ENCODE peak calls at places on chromosome 7, in ten cellular contexts. One of them, this sample, is unnamed. For H3K27me3, the result is how much of the 10 kb centered on the place peaks cover.

GRCh38 chr7:21371371-21371770 is 56.5 kb upstream of the SP4 start:
- DNase-seq in astrocyte: no peak
- DNase-seq in K562: no peak
- DNase-seq in endodermal cell: no peak
- DNase-seq in MM.1S: peak
- DNase-seq in AG04450: no peak
- DNase-seq in adipocyte: peak
- DNase-seq in HL-60: no peak
- DNase-seq in sigmoid colon: no peak
- DNase-seq in fibroblast of lung: no peak
- DNase-seq in this sample: no peak

GRCh38 chr7:628041-628763 is 98.3 kb upstream of the DNAAF5 start:
- DNase-seq in K562: no peak
- DNase-seq in MM.1S: no peak
- DNase-seq in fibroblast of lung: no peak
- DNase-seq in astrocyte: no peak
- DNase-seq in adipocyte: no peak
- DNase-seq in endodermal cell: no peak
- DNase-seq in AG04450: no peak
- DNase-seq in sigmoid colon: no peak
- DNase-seq in HL-60: no peak
- DNase-seq in this sample: no peak

GRCh38 chr7:100430450-100431285 is 1.0 kb downstream of the MEPCE start:
- DNase-seq in endodermal cell: peak
- DNase-seq in MM.1S: no peak
- DNase-seq in adipocyte: peak
- DNase-seq in K562: peak
- DNase-seq in AG04450: no peak
- DNase-seq in sigmoid colon: peak
- DNase-seq in astrocyte: no peak
- DNase-seq in fibroblast of lung: peak
- DNase-seq in HL-60: no peak
- DNase-seq in this sample: peak

GRCh38 chr7:2936301-2936700 is 92.2 kb upstream of the GNA12 start:
- DNase-seq in adipocyte: no peak
- DNase-seq in MM.1S: no peak
- DNase-seq in endodermal cell: no peak
- DNase-seq in sigmoid colon: peak
- DNase-seq in AG04450: no peak
- DNase-seq in K562: no peak
- DNase-seq in HL-60: no peak
- DNase-seq in fibroblast of lung: no peak
- DNase-seq in astrocyte: no peak
- DNase-seq in this sample: no peak

GRCh38 chr7:4634166-4634565 is 47.9 kb upstream of the FOXK1 start:
- DNase-seq in K562: no peak
- DNase-seq in fibroblast of lung: peak
- DNase-seq in AG04450: no peak
- DNase-seq in endodermal cell: no peak
- DNase-seq in astrocyte: peak
- DNase-seq in adipocyte: peak
- DNase-seq in HL-60: no peak
- DNase-seq in sigmoid colon: no peak
- DNase-seq in MM.1S: no peak
- DNase-seq in this sample: peak

GRCh38 chr7:41027428-41028115 is 675.3 kb downstream of the INHBA start:
- DNase-seq in astrocyte: peak
- DNase-seq in endodermal cell: no peak
- DNase-seq in fibroblast of lung: peak
- DNase-seq in MM.1S: no peak
- DNase-seq in AG04450: peak
- DNase-seq in HL-60: no peak
- DNase-seq in sigmoid colon: no peak
- DNase-seq in K562: no peak
- DNase-seq in adipocyte: peak
- DNase-seq in this sample: peak

GRCh38 chr7:80999180-80999579 is 80.3 kb upstream of the SEMA3C start:
- DNase-seq in AG04450: no peak
- DNase-seq in K562: no peak
- DNase-seq in MM.1S: no peak
- DNase-seq in HL-60: no peak
- DNase-seq in adipocyte: no peak
- DNase-seq in endodermal cell: no peak
- DNase-seq in astrocyte: no peak
- DNase-seq in fibroblast of lung: no peak
- DNase-seq in sigmoid colon: no peak
- DNase-seq in this sample: no peak

GRCh38 chr7:83807770-83808169 is 158.8 kb upstream of the SEMA3E start:
- DNase-seq in MM.1S: no peak
- DNase-seq in adipocyte: no peak
- DNase-seq in AG04450: no peak
- DNase-seq in HL-60: no peak
- DNase-seq in astrocyte: no peak
- DNase-seq in endodermal cell: no peak
- DNase-seq in K562: no peak
- DNase-seq in fibroblast of lung: peak
- DNase-seq in sigmoid colon: no peak
- DNase-seq in this sample: no peak

GRCh38 chr7:150379590-150380379 is 655 bp downstream of the ZNF775 start:
- DNase-seq in fibroblast of lung: no peak
- DNase-seq in K562: no peak
- DNase-seq in HL-60: no peak
- DNase-seq in adipocyte: peak
- DNase-seq in AG04450: no peak
- DNase-seq in sigmoid colon: peak
- DNase-seq in MM.1S: peak
- DNase-seq in endodermal cell: peak
- DNase-seq in astrocyte: no peak
- DNase-seq in this sample: peak

GRCh38 chr7:91182819-91183405 is 81.3 kb upstream of the FZD1 start:
- DNase-seq in sigmoid colon: no peak
- DNase-seq in AG04450: peak
- DNase-seq in MM.1S: no peak
- DNase-seq in endodermal cell: no peak
- DNase-seq in K562: no peak
- DNase-seq in fibroblast of lung: peak
- DNase-seq in astrocyte: peak
- DNase-seq in HL-60: no peak
- DNase-seq in adipocyte: peak
- DNase-seq in this sample: peak
- H3K27me3 ChIP-seq in sigmoid colon: under half
- H3K27me3 ChIP-seq in AG04450: under half
- H3K27me3 ChIP-seq in MM.1S: under half
- H3K27me3 ChIP-seq in endodermal cell: under half
- H3K27me3 ChIP-seq in K562: under half
- H3K27me3 ChIP-seq in fibroblast of lung: under half
- H3K27me3 ChIP-seq in astrocyte: under half
- H3K27me3 ChIP-seq in HL-60: under half
- H3K27me3 ChIP-seq in adipocyte: under half
- H3K27me3 ChIP-seq in this sample: under half

GRCh38 chr7:134330990-134331389 is 14.3 kb upstream of the SLC35B4 start:
- DNase-seq in AG04450: no peak
- DNase-seq in endodermal cell: no peak
- DNase-seq in HL-60: no peak
- DNase-seq in adipocyte: no peak
- DNase-seq in fibroblast of lung: no peak
- DNase-seq in MM.1S: no peak
- DNase-seq in K562: no peak
- DNase-seq in astrocyte: no peak
- DNase-seq in sigmoid colon: no peak
- DNase-seq in this sample: no peak

GRCh38 chr7:134331393-134331792 is 14.7 kb upstream of the SLC35B4 start:
- DNase-seq in adipocyte: no peak
- DNase-seq in sigmoid colon: no peak
- DNase-seq in AG04450: no peak
- DNase-seq in fibroblast of lung: no peak
- DNase-seq in K562: no peak
- DNase-seq in HL-60: no peak
- DNase-seq in MM.1S: no peak
- DNase-seq in endodermal cell: no peak
- DNase-seq in astrocyte: no peak
- DNase-seq in this sample: no peak

GRCh38 chr7:134327896-134328295 is 11.2 kb upstream of the SLC35B4 start:
- DNase-seq in HL-60: peak
- DNase-seq in sigmoid colon: no peak
- DNase-seq in endodermal cell: peak
- DNase-seq in astrocyte: peak
- DNase-seq in fibroblast of lung: peak
- DNase-seq in K562: peak
- DNase-seq in MM.1S: peak
- DNase-seq in adipocyte: peak
- DNase-seq in AG04450: no peak
- DNase-seq in this sample: peak

GRCh38 chr7:134328900-134329299 is 12.2 kb upstream of the SLC35B4 start:
- DNase-seq in endodermal cell: no peak
- DNase-seq in fibroblast of lung: no peak
- DNase-seq in HL-60: no peak
- DNase-seq in K562: no peak
- DNase-seq in sigmoid colon: no peak
- DNase-seq in adipocyte: no peak
- DNase-seq in AG04450: no peak
- DNase-seq in MM.1S: peak
- DNase-seq in astrocyte: no peak
- DNase-seq in this sample: no peak

DNA sequence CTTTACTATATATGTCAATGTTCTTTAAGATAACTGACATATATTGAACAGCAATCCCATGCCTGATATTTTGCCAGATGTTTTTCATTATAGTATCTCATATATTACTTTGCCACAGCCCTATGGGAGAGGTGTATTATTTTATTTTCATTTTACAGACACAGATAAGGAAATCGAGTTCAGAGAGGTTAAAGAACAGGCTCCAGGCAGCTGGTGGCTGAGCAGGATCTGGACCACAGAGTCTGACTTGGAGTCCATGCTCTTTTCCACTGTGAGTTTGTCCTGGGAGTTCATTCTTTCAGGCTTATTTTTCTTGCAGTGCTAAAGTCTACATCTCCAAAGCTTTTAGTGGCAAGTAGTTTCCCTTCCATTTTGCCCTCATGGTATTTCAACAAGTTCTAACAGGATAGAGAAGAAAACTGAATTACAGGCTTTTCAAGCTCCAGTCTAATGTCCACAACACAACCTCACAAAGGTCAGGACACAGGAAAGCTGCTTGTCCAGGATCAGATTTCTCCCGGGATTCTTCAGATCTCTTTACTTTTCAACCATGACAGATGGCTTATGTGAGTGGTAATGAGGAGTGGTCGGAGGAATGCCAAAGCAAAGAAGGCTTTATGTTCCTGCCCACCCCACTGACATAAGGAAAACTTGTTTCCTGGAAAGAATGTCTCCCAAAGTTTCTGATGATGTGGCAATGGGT is 13.0 kb upstream of the SLC35B4 start:
- DNase-seq in sigmoid colon: no peak
- DNase-seq in endodermal cell: no peak
- DNase-seq in astrocyte: no peak
- DNase-seq in AG04450: no peak
- DNase-seq in adipocyte: no peak
- DNase-seq in HL-60: no peak
- DNase-seq in fibroblast of lung: no peak
- DNase-seq in MM.1S: no peak
- DNase-seq in K562: no peak
- DNase-seq in this sample: no peak
- H3K27me3 ChIP-seq in sigmoid colon: under half
- H3K27me3 ChIP-seq in endodermal cell: under half
- H3K27me3 ChIP-seq in astrocyte: under half
- H3K27me3 ChIP-seq in AG04450: under half
- H3K27me3 ChIP-seq in adipocyte: under half
- H3K27me3 ChIP-seq in HL-60: under half
- H3K27me3 ChIP-seq in fibroblast of lung: under half
- H3K27me3 ChIP-seq in MM.1S: under half
- H3K27me3 ChIP-seq in K562: under half
- H3K27me3 ChIP-seq in this sample: under half

DNA sequence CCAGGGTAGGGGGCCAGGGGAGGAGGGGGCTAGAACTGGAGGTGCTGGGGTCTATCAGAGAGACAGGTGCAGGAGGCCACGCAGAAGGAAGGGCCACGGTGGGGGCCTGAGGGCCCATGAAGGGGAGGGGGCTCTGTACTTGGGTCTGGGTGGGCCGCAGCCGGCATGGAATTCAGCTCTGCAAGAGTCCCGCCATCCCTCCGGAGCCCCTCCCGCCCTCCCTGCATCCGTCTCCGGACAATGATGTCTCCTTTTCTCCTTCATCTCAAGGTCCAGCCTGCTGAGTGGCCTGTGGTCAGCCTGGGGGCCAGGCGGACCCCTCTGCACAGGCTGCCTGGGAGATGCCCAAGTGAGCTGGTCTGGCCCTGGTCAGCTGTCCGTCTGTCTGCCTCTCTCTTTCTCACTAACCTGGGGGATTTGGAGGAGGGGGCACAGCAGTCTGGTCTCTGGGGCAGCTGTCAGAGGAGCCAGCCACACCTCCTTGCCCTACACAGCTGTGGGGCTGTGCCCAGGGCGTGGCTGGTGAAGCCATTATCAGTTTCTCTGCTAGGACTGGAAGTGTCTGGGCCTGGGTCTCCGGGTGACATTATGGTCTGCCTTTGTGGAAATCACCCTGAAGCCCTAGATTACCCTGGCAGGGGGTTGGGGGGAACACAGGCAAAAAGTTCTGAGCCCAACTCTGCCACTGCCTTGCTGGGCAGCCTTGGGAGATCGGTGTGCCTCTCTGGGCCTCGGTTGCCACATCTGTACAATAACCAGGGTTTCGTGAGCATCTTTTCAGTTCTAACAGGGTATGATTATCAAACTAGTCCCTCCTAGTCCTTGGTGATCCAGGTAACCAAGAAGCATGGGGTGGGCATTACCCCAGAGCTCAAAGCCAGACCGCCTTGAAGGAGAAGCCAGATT is 19.0 kb upstream of the HSPB1 start:
- DNase-seq in HL-60: no peak
- DNase-seq in sigmoid colon: no peak
- DNase-seq in AG04450: no peak
- DNase-seq in adipocyte: no peak
- DNase-seq in fibroblast of lung: no peak
- DNase-seq in MM.1S: no peak
- DNase-seq in astrocyte: no peak
- DNase-seq in K562: no peak
- DNase-seq in endodermal cell: no peak
- DNase-seq in this sample: no peak
- H3K27me3 ChIP-seq in HL-60: under half
- H3K27me3 ChIP-seq in sigmoid colon: under half
- H3K27me3 ChIP-seq in AG04450: under half
- H3K27me3 ChIP-seq in adipocyte: under half
- H3K27me3 ChIP-seq in fibroblast of lung: under half
- H3K27me3 ChIP-seq in MM.1S: half or more
- H3K27me3 ChIP-seq in astrocyte: under half
- H3K27me3 ChIP-seq in K562: under half
- H3K27me3 ChIP-seq in endodermal cell: half or more
- H3K27me3 ChIP-seq in this sample: under half

DNA sequence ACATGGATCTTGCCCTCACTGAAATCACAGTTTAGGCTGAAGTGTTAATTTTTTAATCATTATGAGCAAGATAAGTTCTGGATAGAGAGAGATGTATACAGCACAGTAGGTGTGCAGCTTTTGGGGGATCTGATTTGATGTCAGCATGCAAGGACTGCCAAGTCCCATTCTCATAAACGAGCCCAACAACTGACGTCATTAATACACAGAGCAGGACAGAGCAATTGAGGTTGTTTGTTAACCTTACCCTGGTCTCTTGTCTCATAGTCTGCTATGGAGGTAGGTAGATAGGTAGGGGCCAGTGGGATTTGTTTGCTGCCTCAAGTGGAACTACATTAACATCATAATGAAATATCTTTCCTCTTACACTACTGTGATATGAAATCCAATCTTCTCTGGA is 8.6 kb upstream of the TMEM229A start:
- DNase-seq in K562: no peak
- DNase-seq in adipocyte: no peak
- DNase-seq in HL-60: no peak
- DNase-seq in fibroblast of lung: no peak
- DNase-seq in AG04450: no peak
- DNase-seq in sigmoid colon: no peak
- DNase-seq in endodermal cell: no peak
- DNase-seq in MM.1S: no peak
- DNase-seq in astrocyte: no peak
- DNase-seq in this sample: no peak
- H3K27me3 ChIP-seq in K562: under half
- H3K27me3 ChIP-seq in adipocyte: under half
- H3K27me3 ChIP-seq in HL-60: under half
- H3K27me3 ChIP-seq in fibroblast of lung: under half
- H3K27me3 ChIP-seq in AG04450: under half
- H3K27me3 ChIP-seq in sigmoid colon: under half
- H3K27me3 ChIP-seq in endodermal cell: under half
- H3K27me3 ChIP-seq in MM.1S: under half
- H3K27me3 ChIP-seq in astrocyte: under half
- H3K27me3 ChIP-seq in this sample: under half

This sample was measured in GM23248.